ENCODE peak calls at places on chromosomes 16 and 17, in four cellular contexts. Y is mucosa of descending colon; N is stimulated activated naive B cell treated with anti-CD40 and anti-IgM and Interleukin-4, amounts not matched to agents 10 μg/mL and 1 μg/mL and 100 μg/mL, for 72 hours; S is OCI-M1. R is an unnamed sample.

GRCh38 chr17:14211778-14212177 is 24.9 kb downstream of the CDRT15 start:
- DNase-seq in Y (peak; percentile 57), N (no peak), S (no peak), R (no peak)

GRCh38 chr17:81902023-81902652 is at the start of gene NPB:
- DNase-seq in Y (peak; percentile 52), N (no peak), S (peak; percentile 6), R (no peak)

GRCh38 chr16:1363501-1364041 is 11.8 kb downstream of the GNPTG start:
- DNase-seq in Y (no peak), N (peak; percentile 48), S (peak; percentile 68), R (no peak)

GRCh38 chr17:79330229-79330628 is 255.6 kb downstream of the ENGASE start:
- DNase-seq in Y (no peak), N (no peak), S (no peak), R (no peak)

GRCh38 chr16:85928411-85928820 is 29.5 kb downstream of the IRF8 start:
- DNase-seq in Y (peak; percentile 45), N (no peak), S (no peak), R (no peak)

GRCh38 chr16:2085669-2086068 is 37.9 kb downstream of the TSC2 start:
- DNase-seq in Y (no peak), N (no peak), S (no peak), R (no peak)

GRCh38 chr17:10368561-10368960 is 4.2 kb downstream of the MYH13 start:
- DNase-seq in Y (no peak), N (no peak), S (no peak), R (no peak)

GRCh38 chr17:45976391-45976754 is 22.7 kb upstream of the STH start:
- DNase-seq in Y (no peak), N (no peak), S (no peak), R (no peak)

GRCh38 chr16:87161822-87162676 is 155.1 kb downstream of the C16orf95 start:
- DNase-seq in Y (no peak), N (no peak), S (no peak), R (no peak)

GRCh38 chr16:22081050-22081449 is 11.3 kb upstream of the VWA3A start:
- DNase-seq in Y (no peak), N (no peak), S (no peak), R (no peak)

GRCh38 chr17:82228842-82229685 is at the start of gene SLC16A3:
- DNase-seq in Y (peak; percentile 84), N (peak; percentile 57), S (peak; percentile 11), R (peak; percentile 16)

GRCh38 chr17:19278729-19279128 is 41.6 kb downstream of the EPN2 start:
- DNase-seq in Y (no peak), N (no peak), S (no peak), R (no peak)

GRCh38 chr17:11618861-11619566 is 20.7 kb downstream of the DNAH9 start:
- DNase-seq in Y (no peak), N (no peak), S (peak; percentile 1), R (no peak)

GRCh38 chr17:41518031-41518430 is 659 bp downstream of the KRT15 start:
- DNase-seq in Y (no peak), N (no peak), S (no peak), R (no peak)

GRCh38 chr17:3512512-3513171 is 36.8 kb downstream of the ASPA start:
- DNase-seq in Y (no peak), N (no peak), S (no peak), R (no peak)

GRCh38 chr16:85982563-85982939 is 83.6 kb downstream of the IRF8 start:
- DNase-seq in Y (no peak), N (no peak), S (no peak), R (no peak)

GRCh38 chr17:42441717-42442565 is 16.7 kb upstream of the ATP6V0A1 start:
- DNase-seq in Y (no peak), N (no peak), S (no peak), R (no peak)

GRCh38 chr16:88886915-88887521 is 20.6 kb upstream of the PABPN1L start:
- DNase-seq in Y (peak; percentile 81), N (no peak), S (no peak), R (no peak)

GRCh38 chr16:31093132-31093703 is 1.4 kb downstream of the VKORC1 start:
- DNase-seq in Y (no peak), N (no peak), S (peak; percentile 64), R (no peak)

GRCh38 chr16:78749745-78750268 is 650.4 kb downstream of the WWOX start:
- DNase-seq in Y (no peak), N (no peak), S (no peak), R (no peak)

GRCh38 chr16:70706948-70707465 is 21.2 kb upstream of the MTSS2 start:
- DNase-seq in Y (no peak), N (no peak), S (no peak), R (no peak)